ENCODE peak calls at places on chromosomes 7 and 10, in nine cellular contexts. N, A, V, F, P, I, U, B and X are unnamed samples.

GRCh38 chr7:50308301-50309129 is 4.0 kb downstream of the IKZF1 start:
- DNase-seq in N (no peak), A (no peak), V (no peak), F (no peak), P (no peak), I (no peak), U (no peak), B (no peak), X (no peak)

GRCh38 chr7:25012254-25012653 is 32.3 kb upstream of the OSBPL3 start:
- DNase-seq in N (no peak), A (no peak), V (no peak), F (no peak), P (no peak), I (no peak), U (no peak), B (no peak), X (no peak)

GRCh38 chr10:125068406-125068805 is 92.0 kb downstream of the CTBP2 start:
- DNase-seq in N (no peak), A (no peak), V (no peak), F (no peak), P (no peak), I (no peak), U (no peak), B (no peak), X (no peak)

GRCh38 chr7:133931053-133931452 is 196.1 kb upstream of the LRGUK start:
- DNase-seq in N (no peak), A (no peak), V (no peak), F (no peak), P (no peak), I (no peak), U (no peak), B (no peak), X (no peak)

GRCh38 chr10:85601526-85601925 is 765.1 kb downstream of the GRID1 start:
- DNase-seq in N (no peak), A (no peak), V (no peak), F (no peak), P (no peak), I (no peak), U (no peak), B (no peak), X (no peak)

GRCh38 chr10:20839141-20839540 is 58.0 kb downstream of the NEBL start:
- DNase-seq in N (no peak), A (peak), V (no peak), F (no peak), P (no peak), I (no peak), U (no peak), B (no peak), X (no peak)

GRCh38 chr10:94146313-94146712 is 152.6 kb downstream of the PLCE1 start:
- DNase-seq in N (no peak), A (no peak), V (no peak), F (no peak), P (no peak), I (no peak), U (no peak), B (no peak), X (no peak)

GRCh38 chr10:71513896-71514295 is 117.2 kb downstream of the CDH23 start:
- DNase-seq in N (no peak), A (peak), V (no peak), F (no peak), P (no peak), I (no peak), U (no peak), B (no peak), X (no peak)

GRCh38 chr7:141074162-141074989 is 512 bp downstream of the TMEM178B start:
- DNase-seq in N (no peak), A (peak), V (peak), F (no peak), P (peak), I (no peak), U (no peak), B (peak), X (no peak)

GRCh38 chr10:112724404-112724991 is 225.5 kb upstream of the TCF7L2 start:
- DNase-seq in N (no peak), A (peak), V (no peak), F (no peak), P (no peak), I (no peak), U (no peak), B (no peak), X (no peak)

GRCh38 chr7:132275811-132276210 is 300.5 kb downstream of the PLXNA4 start:
- DNase-seq in N (no peak), A (no peak), V (no peak), F (no peak), P (no peak), I (no peak), U (no peak), B (no peak), X (no peak)

GRCh38 chr7:132779164-132779563 is 202.9 kb upstream of the PLXNA4 start:
- DNase-seq in N (no peak), A (no peak), V (no peak), F (no peak), P (no peak), I (no peak), U (no peak), B (no peak), X (no peak)

GRCh38 chr7:30862987-30863693 is 48.5 kb upstream of the AQP1 start:
- DNase-seq in N (no peak), A (peak), V (no peak), F (no peak), P (no peak), I (no peak), U (no peak), B (peak), X (no peak)

GRCh38 chr7:136293841-136294391 is 316.8 kb upstream of the MTPN start:
- DNase-seq in N (no peak), A (no peak), V (no peak), F (no peak), P (no peak), I (no peak), U (no peak), B (no peak), X (no peak)

GRCh38 chr10:129790710-129791446 is 173.2 kb downstream of the EBF3 start:
- DNase-seq in N (no peak), A (peak), V (no peak), F (no peak), P (no peak), I (no peak), U (no peak), B (no peak), X (no peak)

GRCh38 chr7:102914585-102914984 is 1.8 kb downstream of the LRRC17 start:
- DNase-seq in N (peak), A (peak), V (no peak), F (no peak), P (peak), I (peak), U (no peak), B (no peak), X (no peak)

GRCh38 chr10:73887038-73888015 is 13.0 kb upstream of the CAMK2G start:
- DNase-seq in N (peak), A (peak), V (peak), F (peak), P (peak), I (peak), U (no peak), B (peak), X (peak)

GRCh38 chr7:151245360-151246160 is 2.9 kb downstream of the SMARCD3 start:
- DNase-seq in N (no peak), A (no peak), V (no peak), F (peak), P (peak), I (no peak), U (no peak), B (peak), X (no peak)

GRCh38 chr10:11441151-11441535 is 170.3 kb downstream of the USP6NL start:
- DNase-seq in N (no peak), A (no peak), V (no peak), F (no peak), P (no peak), I (no peak), U (no peak), B (no peak), X (no peak)

GRCh38 chr10:109593686-109594085 is 329.6 kb downstream of the XPNPEP1 start:
- DNase-seq in N (no peak), A (no peak), V (no peak), F (no peak), P (no peak), I (no peak), U (no peak), B (no peak), X (no peak)

GRCh38 chr7:78039791-78040776 is 241.5 kb downstream of the PHTF2 start:
- DNase-seq in N (no peak), A (peak), V (peak), F (peak), P (no peak), I (no peak), U (no peak), B (no peak), X (peak)

GRCh38 chr7:96388620-96389383 is 66.9 kb upstream of the SLC25A13 start:
- DNase-seq in N (no peak), A (peak), V (peak), F (no peak), P (peak), I (peak), U (peak), B (no peak), X (no peak)

GRCh38 chr7:136133491-136133990 is 156.4 kb upstream of the MTPN start:
- DNase-seq in N (no peak), A (peak), V (no peak), F (no peak), P (no peak), I (peak), U (no peak), B (no peak), X (no peak)

GRCh38 chr10:46255696-46256355 is 31.0 kb upstream of the ANTXRL start:
- DNase-seq in N (peak), A (peak), V (peak), F (peak), P (peak), I (peak), U (no peak), B (peak), X (peak)

GRCh38 chr7:55134786-55135185 is 116.0 kb downstream of the EGFR start:
- DNase-seq in N (no peak), A (peak), V (no peak), F (no peak), P (no peak), I (peak), U (no peak), B (no peak), X (peak)

GRCh38 chr7:74343281-74344127 is 54.3 kb downstream of the CLIP2 start:
- DNase-seq in N (no peak), A (peak), V (peak), F (no peak), P (no peak), I (peak), U (peak), B (no peak), X (no peak)

GRCh38 chr10:17229967-17230682 is 2.1 kb downstream of the VIM start:
- DNase-seq in N (no peak), A (peak), V (peak), F (peak), P (peak), I (peak), U (no peak), B (peak), X (peak)

GRCh38 chr10:92074126-92074887 is 150.7 kb downstream of the BTAF1 start:
- DNase-seq in N (no peak), A (peak), V (no peak), F (no peak), P (no peak), I (peak), U (no peak), B (no peak), X (no peak)

GRCh38 chr10:13810536-13810935 is 223.8 kb downstream of the PRPF18 start:
- DNase-seq in N (no peak), A (no peak), V (no peak), F (no peak), P (no peak), I (no peak), U (no peak), B (no peak), X (no peak)

GRCh38 chr10:96257944-96258343 is 13.4 kb downstream of the BLNK start:
- DNase-seq in N (peak), A (no peak), V (no peak), F (no peak), P (no peak), I (no peak), U (no peak), B (no peak), X (no peak)

GRCh38 chr10:32582946-32583345 is 137.0 kb downstream of the CCDC7 start:
- DNase-seq in N (no peak), A (peak), V (peak), F (no peak), P (no peak), I (no peak), U (no peak), B (no peak), X (no peak)

GRCh38 chr7:157566631-157567006 is 229.8 kb downstream of the DNAJB6 start:
- DNase-seq in N (no peak), A (no peak), V (no peak), F (no peak), P (no peak), I (no peak), U (no peak), B (no peak), X (no peak)

GRCh38 chr7:114944742-114945625 is 23.1 kb downstream of the MDFIC start:
- DNase-seq in N (peak), A (peak), V (no peak), F (peak), P (peak), I (peak), U (no peak), B (no peak), X (peak)
- H3K4me3 ChIP-seq in N (peak), A (peak), V (no peak), F (peak), P (no peak), I (peak), U (no peak), B (no peak), X (no peak)

GRCh38 chr7:123745437-123745836 is 3.4 kb downstream of the WASL start:
- DNase-seq in N (no peak), A (no peak), V (no peak), F (no peak), P (no peak), I (no peak), U (no peak), B (no peak), X (no peak)

GRCh38 chr7:123738808-123739207 is 10.0 kb downstream of the WASL start:
- DNase-seq in N (no peak), A (no peak), V (no peak), F (no peak), P (no peak), I (no peak), U (no peak), B (no peak), X (no peak)

GRCh38 chr7:123744416-123744815 is 4.4 kb downstream of the WASL start:
- DNase-seq in N (no peak), A (no peak), V (no peak), F (no peak), P (no peak), I (no peak), U (no peak), B (no peak), X (no peak)

GRCh38 chr7:123738356-123738755 is 10.4 kb downstream of the WASL start:
- DNase-seq in N (no peak), A (no peak), V (no peak), F (no peak), P (peak), I (no peak), U (no peak), B (no peak), X (no peak)

DNA sequence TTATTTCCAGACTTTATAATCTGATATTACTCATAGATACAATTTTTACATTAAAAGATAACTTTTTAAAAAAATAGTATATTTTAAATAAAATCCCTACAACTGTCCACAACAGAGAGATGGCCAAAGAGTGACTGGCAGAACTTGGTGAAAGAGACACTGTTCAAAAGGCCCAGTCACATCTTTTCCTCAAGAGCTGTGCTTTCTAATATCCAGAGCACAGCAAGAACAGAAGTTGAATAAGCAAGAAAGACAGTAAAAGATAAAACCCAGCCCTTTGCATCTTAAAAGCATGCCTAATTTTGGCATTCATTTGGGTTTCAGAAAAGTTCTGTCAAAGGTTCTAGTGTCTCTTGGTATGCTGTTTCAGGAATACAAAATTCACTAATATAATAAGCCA is 6.9 kb downstream of the WASL start:
- DNase-seq in N (no peak), A (no peak), V (no peak), F (no peak), P (no peak), I (no peak), U (no peak), B (no peak), X (no peak)
- TF ChIP-seq CTCF in N (no peak), A (no peak), V (no peak), F (no peak), P (no peak), I (no peak), U (no peak), B (no peak), X (no peak)

DNA sequence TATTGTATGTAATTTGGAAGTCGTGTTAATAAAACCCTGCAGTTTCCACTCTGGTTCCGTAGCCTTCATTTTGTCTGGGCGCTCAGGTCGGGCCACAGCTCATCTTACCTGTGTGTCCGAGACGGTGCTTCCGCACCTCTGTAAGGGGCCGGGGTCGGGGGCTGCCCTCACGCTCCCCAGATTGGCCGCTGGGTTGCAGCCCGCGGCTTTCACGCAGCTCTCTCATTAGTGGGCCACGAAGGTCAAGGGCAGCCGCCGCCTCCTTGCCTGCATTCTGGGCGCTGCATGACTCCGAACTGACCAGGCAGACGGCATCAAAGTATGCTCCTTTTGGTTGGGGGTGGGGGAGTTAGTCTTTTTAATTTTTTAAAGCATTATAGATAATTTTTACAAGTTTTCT is 30.8 kb downstream of the SHH start:
- DNase-seq in N (no peak), A (no peak), V (no peak), F (no peak), P (no peak), I (no peak), U (no peak), B (no peak), X (no peak)
- H3K4me3 ChIP-seq in N (no peak), A (no peak), V (no peak), F (no peak), P (no peak), I (no peak), U (no peak), B (no peak), X (no peak)

DNA sequence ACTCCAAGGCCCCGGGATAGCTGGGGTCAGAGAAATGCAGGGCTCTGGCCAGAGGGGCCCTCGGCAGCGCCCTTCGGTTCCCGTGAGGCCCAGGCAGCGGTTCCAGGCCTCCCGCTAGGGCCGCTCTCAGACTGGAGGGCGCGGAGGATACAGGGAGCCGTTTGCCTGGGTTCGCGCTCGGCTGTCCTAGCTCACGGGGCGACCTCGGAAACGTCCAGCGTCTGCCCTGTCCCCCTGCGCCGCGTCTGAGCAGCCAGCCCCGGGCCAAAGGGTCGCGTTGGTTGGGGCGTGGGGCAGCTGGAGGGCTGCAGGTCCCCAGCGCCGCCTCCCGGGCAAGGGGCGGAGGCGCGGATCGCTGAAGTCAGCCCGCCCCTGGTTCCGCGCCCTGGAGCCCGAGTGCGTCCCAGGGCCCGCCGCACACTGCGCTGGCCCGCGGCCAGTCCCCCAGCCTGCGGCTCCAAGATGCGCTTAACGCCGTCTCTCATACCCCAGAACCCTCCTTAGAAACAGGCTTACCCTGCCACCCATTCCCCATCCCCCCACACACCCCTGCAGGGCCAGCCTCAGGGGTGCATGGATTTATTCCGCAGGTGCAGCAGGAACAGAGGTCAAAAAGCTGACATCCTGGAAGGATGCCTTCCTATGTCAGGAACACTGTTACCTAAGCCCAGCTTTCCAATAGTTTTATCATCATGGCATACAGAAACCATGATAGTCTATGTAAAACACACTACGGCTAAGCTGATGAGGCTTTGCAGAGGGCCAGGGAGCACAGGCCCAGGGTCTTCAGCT is 22.1 kb upstream of the OPN4 start:
- DNase-seq in N (no peak), A (no peak), V (no peak), F (no peak), P (peak), I (no peak), U (no peak), B (no peak), X (no peak)
- TF ChIP-seq CTCF in N (no peak), A (no peak), V (no peak), F (peak), P (peak), I (no peak), U (peak), B (no peak), X (no peak)

GRCh38 chr10:100129424-100129823 is 47.8 kb upstream of the CPN1 start:
- DNase-seq in N (no peak), A (no peak), V (no peak), F (no peak), P (no peak), I (no peak), U (no peak), B (no peak), X (no peak)
- H3K4me3 ChIP-seq in N (no peak), A (no peak), V (no peak), F (no peak), P (no peak), I (no peak), U (no peak), B (no peak), X (no peak)